ENCODE peak calls at places on chromosome 13, in four cellular contexts. K is fibroblast of the aortic adventitia, M is cardiac fibroblast, F is ovary. U is an unnamed sample.

GRCh38 chr13:100291626-100292025 is 202.7 kb downstream of the PCCA start:
- DNase-seq in K (no peak), F (no peak), M (no peak), U (no peak)

GRCh38 chr13:30752991-30753616 is 17.8 kb downstream of the ALOX5AP start:
- DNase-seq in K (no peak), F (no peak), M (no peak), U (no peak)

GRCh38 chr13:20129076-20129475 is 31.8 kb downstream of the GJA3 start:
- DNase-seq in M (no peak), K (no peak), F (no peak), U (no peak)

GRCh38 chr13:36369268-36370107 is 23.3 kb upstream of the SPART start:
- DNase-seq in K (peak), M (peak), F (no peak), U (peak)

GRCh38 chr13:26813626-26814348 is 53.2 kb upstream of the GPR12 start:
- DNase-seq in F (no peak), K (no peak), M (no peak), U (no peak)

GRCh38 chr13:80040977-80041310 is 300.0 kb downstream of the SPRY2 start:
- DNase-seq in M (no peak), F (no peak), K (no peak), U (no peak)

GRCh38 chr13:114019367-114019766 is 45.5 kb upstream of the C13orf46 start:
- DNase-seq in F (no peak), K (no peak), M (no peak), U (no peak)

GRCh38 chr13:43785681-43786471 is 896 bp downstream of the ENOX1 start:
- DNase-seq in K (peak), M (peak), F (peak), U (peak)

GRCh38 chr13:80599765-80600164 is 258.8 kb upstream of the SPRY2 start:
- DNase-seq in F (no peak), K (no peak), M (no peak), U (no peak)

GRCh38 chr13:22061371-22061805 is 390.5 kb downstream of the FGF9 start:
- DNase-seq in K (no peak), M (no peak), F (no peak), U (no peak)

GRCh38 chr13:66543780-66544179 is 686.4 kb downstream of the PCDH9 start:
- DNase-seq in F (no peak), K (no peak), M (no peak), U (no peak)

GRCh38 chr13:99909836-99910619 is 61.5 kb downstream of the ZIC5 start:
- DNase-seq in M (peak), F (no peak), K (no peak), U (no peak)

GRCh38 chr13:59201836-59202235 is 961.9 kb downstream of the DIAPH3 start:
- DNase-seq in M (peak), K (no peak), F (no peak), U (no peak)

GRCh38 chr13:113592571-113592970 is 8.0 kb downstream of the TFDP1 start:
- DNase-seq in M (no peak), F (no peak), K (no peak), U (no peak)

GRCh38 chr13:99347911-99348451 is 40.8 kb upstream of the GPR183 start:
- DNase-seq in F (no peak), M (no peak), K (no peak), U (no peak)

DNA sequence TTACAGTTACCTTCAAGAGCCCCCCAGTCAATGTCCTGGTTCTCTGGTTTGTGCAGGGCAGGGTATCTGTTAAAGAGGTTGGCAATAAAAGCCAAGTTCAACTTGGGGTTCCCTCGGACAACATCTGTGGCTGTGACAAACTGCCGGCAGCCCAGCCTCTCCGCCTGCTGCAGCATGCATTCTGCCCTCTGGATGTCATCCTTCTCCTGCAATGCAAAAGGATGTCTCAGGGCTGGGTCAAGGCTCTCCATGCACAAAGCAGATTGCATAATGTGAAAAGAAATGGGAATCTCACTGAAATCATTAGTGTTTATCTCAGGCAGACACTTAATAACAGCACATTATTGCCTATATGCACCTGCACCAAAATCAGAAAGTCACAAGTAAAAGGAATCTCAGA is 35.1 kb downstream of the LCP1 start:
- DNase-seq in M (peak), F (no peak), K (peak), U (peak)
- TF ChIP-seq CTCF in M (peak), F (no peak), K (peak), U (peak)

GRCh38 chr13:84661718-84662117 is 779.4 kb upstream of the SLITRK1 start:
- DNase-seq in K (no peak), M (no peak), F (no peak), U (no peak)
- H3K4me3 ChIP-seq in K (no peak), M (no peak), F (no peak), U (no peak)

DNA sequence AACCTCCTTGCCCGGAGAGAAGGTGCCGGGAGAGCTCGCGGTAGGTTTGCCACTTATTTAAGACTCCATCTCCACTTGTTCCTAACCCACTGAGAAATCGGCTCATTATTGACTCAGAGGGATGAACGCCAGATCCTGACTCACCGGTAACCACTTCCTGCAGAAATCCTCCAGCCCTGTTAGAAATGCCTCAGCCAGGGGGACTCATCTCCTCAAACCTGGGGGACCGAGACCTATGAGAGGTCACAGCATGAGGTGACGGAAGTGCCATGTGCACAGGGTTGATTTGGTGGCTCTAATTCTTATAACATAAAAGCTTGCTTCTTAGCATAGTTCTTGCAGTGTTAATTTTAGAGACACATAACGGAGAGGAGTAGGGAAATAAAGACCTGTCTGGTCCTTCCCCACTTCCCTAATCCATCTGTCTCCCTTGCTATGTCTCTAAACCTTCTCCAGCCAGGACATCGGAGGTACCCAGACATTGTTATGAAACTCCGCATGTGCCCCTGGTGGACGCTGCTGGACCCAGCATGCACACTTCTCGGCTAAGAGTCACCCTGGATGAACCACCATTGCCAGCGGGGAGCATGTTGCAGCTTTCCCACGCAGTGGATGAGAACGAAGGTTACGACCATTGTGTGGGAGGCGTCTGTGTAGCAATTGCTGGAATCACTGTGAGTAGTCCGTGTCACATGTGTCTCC is 158.9 kb downstream of the EFNB2 start:
- DNase-seq in F (no peak), K (peak), M (peak), U (peak)
- TF ChIP-seq CTCF in F (no peak), K (no peak), M (peak), U (peak)

GRCh38 chr13:92029641-92030040 is 631.2 kb downstream of the GPC5 start:
- DNase-seq in M (no peak), F (no peak), K (no peak), U (no peak)
- H3K4me3 ChIP-seq in M (no peak), F (no peak), K (no peak), U (no peak)

GRCh38 chr13:51768378-51768921 is 35.5 kb downstream of the DHRS12 start:
- DNase-seq in M (no peak), F (no peak), K (no peak), U (no peak)
- TF ChIP-seq CTCF in M (peak), F (no peak), K (no peak), U (no peak)

GRCh38 chr13:40981361-40981760 is 37.8 kb downstream of the ELF1 start:
- DNase-seq in K (peak), F (no peak), M (peak), U (peak)
- H3K4me3 ChIP-seq in K (peak), F (no peak), M (peak), U (no peak)